ENCODE peak calls at places on chromosome 6, in six cellular contexts. Q, Z, A, X, P and E are unnamed samples.

GRCh38 chr6:5344038-5344437 is 82.7 kb downstream of the FARS2 start:
- DNase-seq in Z (no peak), Q (no peak), P (no peak), X (no peak), A (no peak), E (no peak)

GRCh38 chr6:54264581-54265272 is 43.5 kb upstream of the TINAG start:
- DNase-seq in Z (no peak), A (no peak), X (no peak), Q (no peak), P (no peak), E (no peak)

GRCh38 chr6:135018057-135018456 is 36.6 kb downstream of the HBS1L start:
- DNase-seq in A (no peak), X (no peak), P (no peak), Z (no peak), Q (no peak), E (no peak)

GRCh38 chr6:7819641-7820040 is 90.9 kb downstream of the TXNDC5 start:
- DNase-seq in Z (no peak), X (no peak), P (no peak), A (peak; percentile 72), Q (no peak), E (no peak)

GRCh38 chr6:141653590-141653989 is 479.1 kb upstream of the GJE1 start:
- DNase-seq in Q (no peak), A (peak; percentile 6), X (no peak), Z (no peak), P (no peak), E (no peak)

GRCh38 chr6:38307730-38308129 is 332.0 kb downstream of the BTBD9 start:
- DNase-seq in P (no peak), X (no peak), Z (no peak), A (peak; percentile 5), Q (no peak), E (no peak)

GRCh38 chr6:3228791-3229565 is 1.5 kb upstream of the TUBB2B start:
- DNase-seq in P (no peak), Z (peak; percentile 53), A (no peak), X (peak; percentile 78), Q (no peak), E (peak; percentile 47)

GRCh38 chr6:157714153-157714490 is 108.9 kb upstream of the SNX9 start:
- DNase-seq in Z (no peak), Q (no peak), X (no peak), A (peak; percentile 84), P (no peak), E (no peak)

GRCh38 chr6:143405381-143406154 is 44.9 kb downstream of the ADAT2 start:
- DNase-seq in Q (no peak), A (peak; percentile 88), X (no peak), P (no peak), Z (no peak), E (no peak)

GRCh38 chr6:19024737-19025136 is 637.6 kb downstream of the RNF144B start:
- DNase-seq in A (peak; percentile 52), Q (no peak), Z (no peak), P (no peak), X (peak; percentile 88), E (no peak)

GRCh38 chr6:13814938-13815575 is 700 bp upstream of the MCUR1 start:
- DNase-seq in X (no peak), Q (no peak), A (peak; percentile 23), Z (no peak), P (no peak), E (no peak)

GRCh38 chr6:19538086-19538485 is 299.1 kb upstream of the ID4 start:
- DNase-seq in Q (peak; percentile 84), Z (peak; percentile 80), X (peak; percentile 31), P (no peak), A (no peak), E (no peak)

GRCh38 chr6:7566031-7566556 is 23.9 kb upstream of the SNRNP48 start:
- DNase-seq in A (peak; percentile 85), X (no peak), Q (no peak), Z (no peak), P (no peak), E (no peak)

GRCh38 chr6:143164565-143165105 is 103.9 kb downstream of the AIG1 start:
- DNase-seq in A (no peak), P (no peak), Z (no peak), Q (no peak), X (no peak), E (no peak)

GRCh38 chr6:169092375-169092774 is 161.3 kb downstream of the THBS2 start:
- DNase-seq in Q (no peak), X (no peak), A (peak; percentile 22), Z (no peak), P (no peak), E (no peak)

GRCh38 chr6:4632411-4632810 is 143.8 kb upstream of the CDYL start:
- DNase-seq in A (no peak), X (no peak), P (no peak), Z (no peak), Q (no peak), E (no peak)

GRCh38 chr6:106275692-106276091 is 49.9 kb downstream of the ATG5 start:
- DNase-seq in Z (no peak), X (peak; percentile 5), Q (no peak), P (no peak), A (peak; percentile 47), E (no peak)

GRCh38 chr6:148965287-148965686 is 218.5 kb downstream of the UST start:
- DNase-seq in Z (no peak), P (no peak), X (no peak), A (peak; percentile 33), Q (no peak), E (no peak)

GRCh38 chr6:45589367-45589766 is 211.6 kb upstream of the SUPT3H start:
- DNase-seq in X (no peak), Q (no peak), P (no peak), Z (no peak), A (no peak), E (no peak)

GRCh38 chr6:16712931-16713484 is 48.3 kb downstream of the ATXN1 start:
- DNase-seq in X (peak; percentile 21), A (peak; percentile 95), Z (no peak), P (peak; percentile 70), Q (no peak), E (no peak)

GRCh38 chr6:99940582-99940981 is 53.4 kb downstream of the MCHR2 start:
- DNase-seq in Z (no peak), A (no peak), X (peak; percentile 15), Q (no peak), P (no peak), E (no peak)

GRCh38 chr6:11229267-11230043 is 3.0 kb downstream of the NEDD9 start:
- DNase-seq in P (no peak), Q (no peak), X (peak; percentile 69), A (peak; percentile 31), Z (no peak), E (no peak)
- H3K4me1 ChIP-seq in P (peaks cover 38% of the 10 kb centered on the region), Q (no peaks in the 10 kb centered on the region), X (peaks cover 52% of the 10 kb centered on the region), A (peaks cover 47% of the 10 kb centered on the region), Z (peaks cover 13% of the 10 kb centered on the region), E (peaks cover 9% of the 10 kb centered on the region)

GRCh38 chr6:137218473-137218916 is 690 bp downstream of the IFNGR1 start:
- DNase-seq in X (peak; percentile 24), P (peak; percentile 83), Q (no peak), Z (no peak), A (peak; percentile 90), E (peak; percentile 65)

GRCh38 chr6:137217801-137218472 is 1.2 kb downstream of the IFNGR1 start:
- DNase-seq in Q (no peak), P (no peak), X (no peak), Z (no peak), A (peak; percentile 81), E (peak; percentile 7)

GRCh38 chr6:137218917-137219663 is at the start of gene IFNGR1:
- DNase-seq in A (peak; percentile 98), X (peak; percentile 96), Z (peak; percentile 99), Q (peak; percentile 99), P (peak; percentile 98), E (peak; percentile 92)

GRCh38 chr6:137222376-137222775 is 3.2 kb upstream of the IFNGR1 start:
- DNase-seq in Q (no peak), Z (no peak), A (no peak), P (no peak), X (no peak), E (no peak)

DNA sequence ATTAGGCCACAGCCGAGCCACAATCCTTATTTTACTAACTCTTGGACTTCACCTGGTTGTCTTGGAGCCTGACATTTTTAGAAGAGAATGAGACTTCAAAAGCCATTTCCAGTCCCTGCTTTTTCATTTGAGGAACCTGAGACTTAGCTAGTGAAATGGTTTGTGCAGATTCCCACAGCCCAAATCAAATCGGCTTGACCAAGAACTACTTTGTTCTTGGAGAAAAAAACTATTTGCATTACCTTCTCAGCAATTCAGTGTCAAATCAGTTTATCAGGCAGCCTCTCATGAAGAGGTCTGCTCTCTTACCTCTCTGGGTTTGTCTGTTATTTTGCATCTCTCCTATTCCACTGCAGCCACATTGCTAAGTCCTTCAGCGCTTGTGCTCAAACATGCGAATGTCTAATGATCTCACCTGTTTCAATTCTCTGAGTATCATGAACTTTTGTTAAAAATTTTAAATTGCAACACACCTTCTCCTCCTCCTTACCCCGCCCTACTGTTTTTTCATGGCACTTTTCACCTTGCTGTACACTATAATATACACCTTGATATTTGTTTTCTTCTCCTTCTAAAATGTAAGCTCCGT is 573 bp upstream of the IFNGR1 start:
- DNase-seq in A (no peak), Z (no peak), P (no peak), Q (no peak), X (no peak), E (no peak)
- H3K4me1 ChIP-seq in A (peaks cover 35% of the 10 kb centered on the region), Z (peaks cover 38% of the 10 kb centered on the region), P (peaks cover 44% of the 10 kb centered on the region), Q (peaks cover 6% of the 10 kb centered on the region), X (peaks cover 13% of the 10 kb centered on the region), E (peaks cover 21% of the 10 kb centered on the region)

GRCh38 chr6:14922306-14922705 is 323.6 kb upstream of the JARID2 start:
- DNase-seq in Q (no peak), Z (no peak), X (peak; percentile 44), P (peak; percentile 66), A (peak; percentile 66), E (no peak)
- H3K4me1 ChIP-seq in Q (no peaks in the 10 kb centered on the region), Z (peaks cover 12% of the 10 kb centered on the region), X (peaks cover 48% of the 10 kb centered on the region), P (peaks cover 5% of the 10 kb centered on the region), A (peaks cover 19% of the 10 kb centered on the region), E (no peaks in the 10 kb centered on the region)

GRCh38 chr6:41492261-41492891 is 53.8 kb upstream of the FOXP4 start:
- DNase-seq in A (no peak), P (no peak), Q (no peak), X (peak; percentile 47), Z (no peak), E (no peak)

GRCh38 chr6:41494212-41495115 is 51.7 kb upstream of the FOXP4 start:
- DNase-seq in P (no peak), X (peak; percentile 31), Z (no peak), Q (no peak), A (no peak), E (no peak)

GRCh38 chr6:41488392-41489129 is 57.6 kb upstream of the FOXP4 start:
- DNase-seq in Q (no peak), A (peak; percentile 39), Z (no peak), P (no peak), X (peak; percentile 69), E (no peak)

GRCh38 chr6:41488064-41488391 is 58.2 kb upstream of the FOXP4 start:
- DNase-seq in Q (no peak), A (no peak), Z (no peak), X (no peak), P (no peak), E (no peak)

DNA sequence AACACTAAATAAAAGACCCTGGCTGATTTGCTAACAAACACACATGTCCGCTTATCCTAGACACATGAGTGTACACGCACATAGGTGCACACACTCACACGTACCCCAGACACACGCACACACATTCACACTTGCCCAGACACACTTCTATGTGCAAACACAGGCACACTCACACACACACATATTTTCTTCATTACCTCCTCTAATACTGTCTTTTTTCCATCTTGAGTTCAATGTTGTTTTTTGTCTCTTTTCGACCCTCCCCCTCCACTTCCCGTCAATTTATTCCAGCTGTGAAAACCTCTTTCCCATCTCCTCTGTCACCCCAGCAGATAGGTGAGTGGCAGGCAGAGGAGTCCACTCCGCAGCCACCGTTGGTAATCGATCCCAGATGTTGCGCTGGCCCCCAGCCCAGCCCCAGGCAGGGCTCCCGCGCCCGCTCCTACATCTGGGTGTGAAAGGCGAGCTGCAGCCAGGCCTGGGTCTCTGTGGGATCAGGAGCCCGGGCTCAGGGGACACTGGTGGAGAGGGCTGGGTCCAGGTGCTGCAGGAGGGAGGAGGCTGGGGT is 56.8 kb upstream of the FOXP4 start:
- DNase-seq in A (no peak), Q (no peak), P (no peak), X (no peak), Z (no peak), E (no peak)
- H3K4me1 ChIP-seq in A (no peaks in the 10 kb centered on the region), Q (no peaks in the 10 kb centered on the region), P (peaks cover 16% of the 10 kb centered on the region), X (peaks cover 51% of the 10 kb centered on the region), Z (peaks cover 9% of the 10 kb centered on the region), E (no peaks in the 10 kb centered on the region)